ENCODE peak calls at places on chromosomes 3 and 15, in four cellular contexts. C, L, M and Z are unnamed samples.
A peak's percentile ranks its signal among the peaks of the same experiment; 100 is the strongest.

GRCh38 chr3:184602406-184603155 is 41.0 kb downstream of the EPHB3 start:
- DNase-seq in M (peak; percentile 59), C (no peak), L (no peak), Z (no peak)

GRCh38 chr3:164655462-164655861 is 422.8 kb downstream of the SI start:
- DNase-seq in L (no peak), M (no peak), C (no peak), Z (no peak)

GRCh38 chr3:172097585-172097984 is 58.2 kb downstream of the FNDC3B start:
- DNase-seq in L (no peak), C (no peak), M (no peak), Z (no peak)

GRCh38 chr3:150216041-150216811 is 191.9 kb upstream of the TSC22D2 start:
- DNase-seq in M (peak; percentile 24), C (peak; percentile 83), L (peak; percentile 70), Z (peak; percentile 73)

GRCh38 chr15:59340325-59340724 is 32.3 kb downstream of the MYO1E start:
- DNase-seq in C (no peak), L (no peak), M (no peak), Z (no peak)

GRCh38 chr3:166100710-166101109 is 263.5 kb upstream of the BCHE start:
- DNase-seq in C (no peak), M (no peak), L (no peak), Z (no peak)

GRCh38 chr3:17300441-17300840 is 415.7 kb downstream of the PLCL2 start:
- DNase-seq in C (no peak), L (no peak), M (no peak), Z (no peak)

GRCh38 chr3:179840985-179841384 is 188.1 kb downstream of the USP13 start:
- DNase-seq in M (no peak), L (no peak), C (peak; percentile 26), Z (no peak)

GRCh38 chr3:46672349-46672695 is 21.2 kb downstream of the ALS2CL start:
- DNase-seq in M (no peak), L (no peak), C (no peak), Z (no peak)

GRCh38 chr3:3177861-3178497 is 1.5 kb downstream of the CRBN start:
- DNase-seq in L (no peak), C (no peak), M (no peak), Z (no peak)

DNA sequence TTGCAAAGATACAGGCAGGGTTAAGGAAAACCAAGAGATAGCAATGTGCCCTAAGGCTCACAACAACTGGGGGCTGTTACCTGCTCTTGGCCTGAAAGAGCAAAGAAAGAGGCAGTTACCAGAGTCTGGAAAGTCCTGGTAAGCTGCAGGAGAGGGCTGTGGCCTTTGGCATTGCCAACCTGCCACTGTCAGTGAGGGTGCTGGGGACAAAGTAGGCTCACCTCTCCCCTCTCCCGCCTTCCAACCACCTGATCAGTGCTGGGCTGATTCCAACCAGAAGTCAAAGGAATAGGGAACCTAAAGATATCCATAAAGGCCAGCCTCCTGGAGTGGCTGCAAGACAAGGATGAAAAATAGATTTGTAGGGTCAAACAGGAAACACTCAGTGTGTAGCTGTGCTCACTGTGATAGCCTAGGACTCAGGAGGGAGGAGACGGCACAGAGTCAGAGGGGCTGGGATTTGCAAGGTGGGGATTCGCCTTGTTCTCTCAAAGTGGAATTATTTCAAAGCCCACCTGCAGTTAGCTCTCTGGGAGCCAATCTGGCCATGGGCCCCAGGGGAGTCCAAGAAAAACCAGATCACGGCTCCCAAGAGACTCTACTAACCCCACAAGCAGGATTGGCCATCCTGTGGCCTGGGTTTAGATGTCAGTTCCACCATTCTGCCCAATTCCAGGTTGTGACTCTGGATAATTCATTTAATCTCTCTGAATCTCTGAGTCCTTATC is 204.0 kb upstream of the BCL6 start:
- DNase-seq in M (no peak), L (peak; percentile 55), C (no peak), Z (no peak)
- H3K36me3 ChIP-seq in M (no peaks in the 10 kb centered on the region), L (no peaks in the 10 kb centered on the region), C (no peaks in the 10 kb centered on the region), Z (no peaks in the 10 kb centered on the region)

DNA sequence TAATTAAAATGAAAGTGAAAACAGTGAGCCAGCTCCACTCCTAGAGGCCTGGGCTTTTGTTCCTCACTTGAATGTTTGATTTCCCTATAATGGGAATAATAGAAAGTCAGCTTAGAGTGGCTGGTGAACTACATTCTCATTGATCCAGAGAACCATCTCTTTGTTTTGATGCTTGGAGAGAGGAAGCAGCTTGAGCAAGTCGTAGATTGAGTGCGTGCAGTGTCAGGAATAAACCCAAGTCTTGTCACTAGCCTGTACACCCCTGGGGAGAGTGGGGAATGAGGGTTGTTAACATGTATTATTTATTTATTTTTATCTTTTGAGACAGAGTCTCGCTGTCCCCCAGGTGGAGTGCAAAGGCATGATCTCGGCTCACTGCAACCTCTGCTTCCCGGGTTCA is 885 bp upstream of the LSG1 start:
- DNase-seq in L (no peak), M (peak; percentile 16), C (no peak), Z (no peak)
- H3K4me3 ChIP-seq in L (peak overlapping the region; percentile 86), M (peak overlapping the region; percentile 78), C (peak overlapping the region; percentile 49), Z (peak overlapping the region; percentile 85)

DNA sequence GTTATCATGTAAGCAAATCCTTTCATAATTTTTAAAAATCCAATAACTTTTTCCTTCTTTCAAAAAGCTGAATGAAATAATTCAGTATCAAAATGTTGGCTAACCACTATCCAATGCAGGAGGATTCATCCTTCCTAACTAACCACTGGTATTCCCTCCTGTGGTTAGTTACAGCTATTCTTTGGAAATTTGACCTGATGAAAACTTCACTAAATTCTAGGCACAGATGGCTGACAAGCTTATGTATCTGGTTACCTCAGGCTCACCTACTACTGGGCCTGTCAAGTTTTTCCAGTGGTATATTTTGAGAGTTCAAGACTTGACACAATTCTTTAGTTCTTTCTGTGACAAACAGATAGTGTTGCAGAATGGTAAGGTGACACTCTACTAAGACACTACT is 15.9 kb downstream of the NPTN start:
- DNase-seq in L (no peak), M (no peak), C (no peak), Z (no peak)
- H3K27ac ChIP-seq in L (no peak overlapping the region), M (no peak overlapping the region), C (no peak overlapping the region), Z (peak overlapping the region; percentile 16)

GRCh38 chr15:88630141-88630721 is 8.6 kb upstream of the ISG20 start:
- DNase-seq in L (no peak), M (no peak), C (peak; percentile 49), Z (no peak)
- H3K36me3 ChIP-seq in L (peaks cover 83% of the 10 kb centered on the region), M (no peaks in the 10 kb centered on the region), C (peaks cover 22% of the 10 kb centered on the region), Z (peaks cover 20% of the 10 kb centered on the region)

GRCh38 chr3:152556731-152557254 is 278.1 kb upstream of the P2RY1 start:
- DNase-seq in L (peak; percentile 58), M (no peak), C (peak; percentile 47), Z (peak; percentile 7)
- H3K4me3 ChIP-seq in L (no peak overlapping the region), M (no peak overlapping the region), C (no peak overlapping the region), Z (no peak overlapping the region)

DNA sequence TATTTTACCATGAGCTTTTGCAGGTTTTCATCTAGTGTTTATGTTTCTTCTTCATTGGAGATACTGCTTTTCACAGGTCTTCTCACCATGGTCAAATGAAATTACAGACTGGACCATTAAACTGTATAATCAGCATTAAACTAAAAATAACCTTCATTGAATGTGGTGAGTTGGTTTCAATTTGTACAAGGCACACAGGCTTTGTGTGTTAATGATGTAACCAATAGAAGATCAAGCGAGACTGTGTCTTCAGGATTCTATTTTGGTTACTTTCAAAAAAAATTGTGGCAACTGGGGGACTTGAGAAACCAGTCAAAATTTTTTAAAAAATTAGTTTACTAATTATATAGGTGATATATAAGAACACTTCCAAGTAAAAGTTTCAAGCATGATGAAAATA is 54.3 kb upstream of the GCSAM start:
- DNase-seq in L (no peak), M (no peak), C (no peak), Z (no peak)
- H3K27ac ChIP-seq in L (no peak overlapping the region), M (no peak overlapping the region), C (no peak overlapping the region), Z (no peak overlapping the region)

GRCh38 chr3:47901280-47901833 is 98.4 kb downstream of the DHX30 start:
- DNase-seq in L (no peak), C (peak; percentile 6), M (no peak), Z (no peak)
- H3K36me3 ChIP-seq in L (peaks cover 93% of the 10 kb centered on the region), C (no peaks in the 10 kb centered on the region), M (no peaks in the 10 kb centered on the region), Z (peaks cover 3% of the 10 kb centered on the region)